ENCODE peak calls at places on chromosomes 4 and X, in nine cellular contexts. C is NCI-H1092; W is iris pigment epithelial cell; I is activated CD8-positive, alpha-beta memory T cell treated with anti-CD3 and anti-CD28 coated beads for 1 hour; X is left ventricle myocardium inferior; N is pancreas; O is upper lobe of right lung; H is NCI-H2171 treated with DMSO at 0.1 percent for 48 hours; B is ELF-1. D is an unnamed sample.
A peak's percentile ranks its signal among the peaks of the same experiment; 100 is the strongest.

GRCh38 chrX:11407331-11408110 is 114.3 kb downstream of the AMELX start:
- DNase-seq in C (no peak), W (peak; percentile 60), I (no peak), X (no peak), N (no peak), O (no peak), H (no peak), B (no peak), D (no peak)

GRCh38 chr4:26005764-26006163 is 91.7 kb downstream of the SMIM20 start:
- DNase-seq in C (no peak), W (no peak), I (no peak), X (no peak), N (no peak), O (no peak), H (no peak), B (no peak), D (no peak)

GRCh38 chr4:136867465-136867864 is 664.8 kb downstream of the PCDH18 start:
- DNase-seq in C (no peak), W (no peak), I (no peak), X (no peak), N (no peak), O (no peak), H (no peak), B (peak; percentile 26), D (no peak)

GRCh38 chrX:964831-965416 is 247.5 kb downstream of the CRLF2 start:
- DNase-seq in C (no peak), W (no peak), I (no peak), X (no peak), N (no peak), O (no peak), H (no peak), B (peak; percentile 30), D (no peak)

GRCh38 chr4:47413515-47413914 is 50.0 kb downstream of the COMMD8 start:
- DNase-seq in C (no peak), W (no peak), I (no peak), X (no peak), N (no peak), O (no peak), H (no peak), B (no peak), D (no peak)

GRCh38 chr4:172105918-172106317 is 292.7 kb downstream of the GALNTL6 start:
- DNase-seq in C (no peak), W (no peak), I (no peak), X (no peak), N (no peak), O (no peak), H (no peak), B (no peak), D (no peak)

GRCh38 chr4:115042496-115042895 is 70.9 kb downstream of the NDST4 start:
- DNase-seq in C (no peak), W (no peak), I (no peak), X (no peak), N (no peak), O (no peak), H (no peak), B (no peak), D (no peak)

GRCh38 chrX:74736450-74736849 is 122.0 kb upstream of the RLIM start:
- DNase-seq in C (no peak), W (no peak), I (no peak), X (no peak), N (no peak), O (no peak), H (no peak), B (no peak), D (no peak)

GRCh38 chr4:16537926-16538325 is 311.7 kb upstream of the TAPT1 start:
- DNase-seq in C (no peak), W (no peak), I (no peak), X (no peak), N (no peak), O (no peak), H (no peak), B (no peak), D (no peak)

GRCh38 chrX:24081661-24082154 is 27.0 kb downstream of the EIF2S3 start:
- DNase-seq in C (peak; percentile 59), W (peak; percentile 75), I (peak; percentile 8), X (peak; percentile 30), N (peak; percentile 62), O (peak; percentile 71), H (peak; percentile 59), B (peak; percentile 96), D (peak; percentile 50)

GRCh38 chrX:8345473-8345872 is 119.2 kb upstream of the VCX3B start:
- DNase-seq in C (no peak), W (no peak), I (no peak), X (no peak), N (no peak), O (no peak), H (no peak), B (no peak), D (no peak)

GRCh38 chrX:110108381-110108796 is 105.5 kb downstream of the TMEM164 start:
- DNase-seq in C (no peak), W (peak; percentile 70), I (no peak), X (no peak), N (no peak), O (no peak), H (no peak), B (no peak), D (no peak)

GRCh38 chr4:151524610-151525009 is 115.6 kb downstream of the FHIP1A start:
- DNase-seq in C (no peak), W (no peak), I (no peak), X (no peak), N (no peak), O (no peak), H (no peak), B (peak; percentile 17), D (no peak)

GRCh38 chrX:153245288-153245731 is 66.2 kb downstream of the MAGEA1 start:
- DNase-seq in C (no peak), W (peak; percentile 42), I (no peak), X (no peak), N (no peak), O (no peak), H (peak; percentile 57), B (peak; percentile 45), D (no peak)

GRCh38 chr4:126827669-126828068 is 805.1 kb upstream of the INTU start:
- DNase-seq in C (no peak), W (no peak), I (no peak), X (no peak), N (no peak), O (no peak), H (no peak), B (no peak), D (no peak)

GRCh38 chrX:41984628-41985027 is 61.3 kb upstream of the CASK start:
- DNase-seq in C (no peak), W (no peak), I (no peak), X (no peak), N (no peak), O (no peak), H (no peak), B (no peak), D (peak; percentile 41)

GRCh38 chr4:101201421-101201820 is 145.9 kb downstream of the PPP3CA start:
- DNase-seq in C (no peak), W (no peak), I (no peak), X (no peak), N (no peak), O (no peak), H (peak; percentile 72), B (no peak), D (no peak)

GRCh38 chr4:156832886-156833285 is 138.7 kb downstream of the PDGFC start:
- DNase-seq in C (no peak), W (peak; percentile 63), I (no peak), X (no peak), N (no peak), O (no peak), H (no peak), B (no peak), D (no peak)

GRCh38 chrX:39171686-39172085 is 370.4 kb downstream of the MID1IP1 start:
- DNase-seq in C (no peak), W (no peak), I (no peak), X (no peak), N (no peak), O (no peak), H (no peak), B (no peak), D (no peak)

GRCh38 chr4:104722467-104722866 is 227.8 kb upstream of the CXXC4 start:
- DNase-seq in C (no peak), W (no peak), I (no peak), X (no peak), N (no peak), O (no peak), H (no peak), B (no peak), D (no peak)

GRCh38 chr4:101643201-101643600 is 147.3 kb upstream of the BANK1 start:
- DNase-seq in C (no peak), W (no peak), I (no peak), X (no peak), N (no peak), O (no peak), H (no peak), B (no peak), D (peak; percentile 16)

GRCh38 chr4:166432125-166432524 is 559.1 kb downstream of the TLL1 start:
- DNase-seq in C (no peak), W (no peak), I (no peak), X (no peak), N (no peak), O (no peak), H (no peak), B (no peak), D (no peak)

GRCh38 chr4:184745747-184746531 is 12.0 kb upstream of the CENPU start:
- DNase-seq in C (peak; percentile 57), W (peak; percentile 87), I (peak; percentile 37), X (peak; percentile 57), N (peak; percentile 68), O (no peak), H (peak; percentile 50), B (peak; percentile 71), D (peak; percentile 29)

GRCh38 chrX:76555816-76556215 is 128.3 kb downstream of the MAGEE1 start:
- DNase-seq in C (no peak), W (peak; percentile 47), I (no peak), X (no peak), N (no peak), O (no peak), H (peak; percentile 28), B (peak; percentile 62), D (peak; percentile 33)

GRCh38 chr4:146641762-146642161 is 3.1 kb downstream of the POU4F2 start:
- DNase-seq in C (no peak), W (no peak), I (no peak), X (no peak), N (no peak), O (no peak), H (no peak), B (no peak), D (no peak)

GRCh38 chrX:71668248-71668595 is 876 bp downstream of the LOC101059915 start:
- DNase-seq in C (no peak), W (no peak), I (no peak), X (no peak), N (no peak), O (no peak), H (no peak), B (no peak), D (no peak)

D was measured in HCT116.